ENCODE peak calls at places on chromosomes 2 and 18, in eight cellular contexts. One of them, this sample, is unnamed.

GRCh38 chr2:222807431-222807830 is 53.4 kb upstream of the ACSL3 start:
- DNase-seq in K562: no peak
- DNase-seq in A549: no peak
- DNase-seq in HCT116: no peak
- DNase-seq in IMR-90: no peak
- DNase-seq in H1: no peak
- DNase-seq in SK-N-SH: no peak
- DNase-seq in GM12878: no peak
- DNase-seq in this sample: no peak

GRCh38 chr18:62435435-62436031 is 87.3 kb upstream of the ZCCHC2 start:
- DNase-seq in K562: no peak
- DNase-seq in A549: no peak
- DNase-seq in HCT116: no peak
- DNase-seq in IMR-90: no peak
- DNase-seq in H1: no peak
- DNase-seq in SK-N-SH: peak
- DNase-seq in GM12878: no peak
- DNase-seq in this sample: peak

GRCh38 chr18:25921677-25922421 is 168.6 kb downstream of the SS18 start:
- DNase-seq in K562: peak
- DNase-seq in A549: peak
- DNase-seq in HCT116: peak
- DNase-seq in IMR-90: peak
- DNase-seq in H1: peak
- DNase-seq in SK-N-SH: peak
- DNase-seq in GM12878: peak
- DNase-seq in this sample: peak

GRCh38 chr2:33134086-33134763 is 187.5 kb downstream of the LTBP1 start:
- DNase-seq in K562: peak
- DNase-seq in A549: peak
- DNase-seq in HCT116: peak
- DNase-seq in IMR-90: peak
- DNase-seq in H1: no peak
- DNase-seq in SK-N-SH: no peak
- DNase-seq in GM12878: no peak
- DNase-seq in this sample: peak

GRCh38 chr18:75896865-75897264 is 469.4 kb upstream of the SMIM21 start:
- DNase-seq in K562: no peak
- DNase-seq in A549: peak
- DNase-seq in HCT116: peak
- DNase-seq in IMR-90: no peak
- DNase-seq in H1: no peak
- DNase-seq in SK-N-SH: peak
- DNase-seq in GM12878: no peak
- DNase-seq in this sample: peak

GRCh38 chr2:241702155-241702404 is 241 bp downstream of the ING5 start:
- DNase-seq in K562: peak
- DNase-seq in A549: peak
- DNase-seq in HCT116: no peak
- DNase-seq in IMR-90: peak
- DNase-seq in H1: peak
- DNase-seq in SK-N-SH: peak
- DNase-seq in GM12878: peak
- DNase-seq in this sample: no peak

GRCh38 chr2:241857041-241857541 is 1.6 kb downstream of the PDCD1 start:
- DNase-seq in K562: no peak
- DNase-seq in A549: no peak
- DNase-seq in HCT116: no peak
- DNase-seq in IMR-90: no peak
- DNase-seq in H1: no peak
- DNase-seq in SK-N-SH: peak
- DNase-seq in GM12878: no peak
- DNase-seq in this sample: no peak

GRCh38 chr2:24228470-24228869 is 53.6 kb downstream of the FAM228A start:
- DNase-seq in K562: no peak
- DNase-seq in A549: peak
- DNase-seq in HCT116: no peak
- DNase-seq in IMR-90: peak
- DNase-seq in H1: no peak
- DNase-seq in SK-N-SH: no peak
- DNase-seq in GM12878: no peak
- DNase-seq in this sample: peak

GRCh38 chr2:191352536-191352935 is 107.3 kb downstream of the MYO1B start:
- DNase-seq in K562: no peak
- DNase-seq in A549: no peak
- DNase-seq in HCT116: no peak
- DNase-seq in IMR-90: peak
- DNase-seq in H1: no peak
- DNase-seq in SK-N-SH: no peak
- DNase-seq in GM12878: no peak
- DNase-seq in this sample: no peak

GRCh38 chr2:54878182-54878581 is 154.7 kb downstream of the EML6 start:
- DNase-seq in K562: no peak
- DNase-seq in A549: no peak
- DNase-seq in HCT116: no peak
- DNase-seq in IMR-90: no peak
- DNase-seq in H1: no peak
- DNase-seq in SK-N-SH: peak
- DNase-seq in GM12878: no peak
- DNase-seq in this sample: no peak

GRCh38 chr18:55494441-55494840 is 93.6 kb downstream of the TCF4 start:
- DNase-seq in K562: no peak
- DNase-seq in A549: no peak
- DNase-seq in HCT116: no peak
- DNase-seq in IMR-90: no peak
- DNase-seq in H1: no peak
- DNase-seq in SK-N-SH: no peak
- DNase-seq in GM12878: no peak
- DNase-seq in this sample: no peak

GRCh38 chr2:229821353-229821752 is 100.5 kb downstream of the TRIP12 start:
- DNase-seq in K562: no peak
- DNase-seq in A549: no peak
- DNase-seq in HCT116: no peak
- DNase-seq in IMR-90: no peak
- DNase-seq in H1: no peak
- DNase-seq in SK-N-SH: no peak
- DNase-seq in GM12878: no peak
- DNase-seq in this sample: no peak

GRCh38 chr18:57915241-57915640 is 112.1 kb upstream of the ATP8B1 start:
- DNase-seq in K562: no peak
- DNase-seq in A549: no peak
- DNase-seq in HCT116: no peak
- DNase-seq in IMR-90: peak
- DNase-seq in H1: no peak
- DNase-seq in SK-N-SH: no peak
- DNase-seq in GM12878: no peak
- DNase-seq in this sample: no peak

GRCh38 chr2:148658807-148659722 is 14.5 kb downstream of the EPC2 start:
- DNase-seq in K562: no peak
- DNase-seq in A549: no peak
- DNase-seq in HCT116: no peak
- DNase-seq in IMR-90: peak
- DNase-seq in H1: no peak
- DNase-seq in SK-N-SH: no peak
- DNase-seq in GM12878: peak
- DNase-seq in this sample: no peak
- TF ChIP-seq RAD21 in K562: no peak
- TF ChIP-seq RAD21 in A549: no peak
- TF ChIP-seq RAD21 in HCT116: no peak
- TF ChIP-seq RAD21 in IMR-90: no peak
- TF ChIP-seq RAD21 in H1: no peak
- TF ChIP-seq RAD21 in SK-N-SH: no peak
- TF ChIP-seq RAD21 in GM12878: no peak
- TF ChIP-seq RAD21 in this sample: no peak

DNA sequence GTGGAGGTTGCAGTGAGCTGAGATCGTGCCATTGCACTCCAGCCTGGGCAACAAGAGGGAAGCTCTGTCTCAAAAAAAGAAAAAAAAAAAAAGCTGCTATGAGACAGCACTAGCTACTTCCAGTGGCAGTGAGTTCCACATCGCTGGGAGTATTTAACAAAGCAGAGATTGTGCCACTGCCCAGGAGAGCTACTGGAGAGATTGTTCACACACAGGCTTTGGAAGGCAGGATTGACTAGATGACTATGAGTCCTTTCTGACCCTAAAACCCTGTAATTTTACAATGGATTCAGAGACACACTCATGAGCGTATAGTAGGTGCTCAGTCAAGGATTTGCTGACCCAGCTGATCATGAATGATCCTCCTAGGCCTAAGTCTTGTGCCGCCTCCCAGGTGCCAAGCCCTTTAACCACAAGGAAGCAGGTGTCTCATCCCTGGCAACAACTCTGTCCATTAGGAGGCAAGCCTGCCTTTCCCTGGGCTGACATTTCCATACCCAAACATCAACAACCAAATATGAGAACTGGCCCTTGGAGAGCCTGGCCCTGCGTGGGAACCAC is 45.0 kb upstream of the ODC1 start:
- DNase-seq in K562: no peak
- DNase-seq in A549: peak
- DNase-seq in HCT116: no peak
- DNase-seq in IMR-90: no peak
- DNase-seq in H1: peak
- DNase-seq in SK-N-SH: no peak
- DNase-seq in GM12878: no peak
- DNase-seq in this sample: no peak
- TF ChIP-seq RAD21 in K562: no peak
- TF ChIP-seq RAD21 in A549: no peak
- TF ChIP-seq RAD21 in HCT116: no peak
- TF ChIP-seq RAD21 in IMR-90: no peak
- TF ChIP-seq RAD21 in H1: no peak
- TF ChIP-seq RAD21 in SK-N-SH: no peak
- TF ChIP-seq RAD21 in GM12878: no peak
- TF ChIP-seq RAD21 in this sample: no peak

DNA sequence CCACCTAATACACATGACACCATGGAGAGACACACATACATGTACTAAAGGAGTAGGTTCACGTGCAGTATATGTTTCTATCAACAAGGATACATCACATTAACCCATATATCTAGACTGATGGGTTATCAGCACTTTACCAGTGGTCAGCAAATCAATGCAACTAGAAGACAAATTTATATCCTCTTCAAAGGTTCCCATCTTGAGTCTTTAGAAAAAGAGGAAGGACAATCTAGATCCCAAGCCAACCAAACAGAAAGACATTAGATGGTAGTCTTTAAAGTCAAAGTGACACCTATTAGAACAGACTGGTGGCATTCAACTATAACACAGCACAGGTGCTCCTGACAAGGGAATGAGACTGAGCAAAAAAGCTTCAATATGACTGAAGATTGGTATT is 13.8 kb upstream of the SERTAD2 start:
- DNase-seq in K562: no peak
- DNase-seq in A549: no peak
- DNase-seq in HCT116: no peak
- DNase-seq in IMR-90: no peak
- DNase-seq in H1: no peak
- DNase-seq in SK-N-SH: no peak
- DNase-seq in GM12878: no peak
- DNase-seq in this sample: no peak
- TF ChIP-seq RAD21 in K562: no peak
- TF ChIP-seq RAD21 in A549: no peak
- TF ChIP-seq RAD21 in HCT116: no peak
- TF ChIP-seq RAD21 in IMR-90: no peak
- TF ChIP-seq RAD21 in H1: no peak
- TF ChIP-seq RAD21 in SK-N-SH: no peak
- TF ChIP-seq RAD21 in GM12878: no peak
- TF ChIP-seq RAD21 in this sample: no peak

DNA sequence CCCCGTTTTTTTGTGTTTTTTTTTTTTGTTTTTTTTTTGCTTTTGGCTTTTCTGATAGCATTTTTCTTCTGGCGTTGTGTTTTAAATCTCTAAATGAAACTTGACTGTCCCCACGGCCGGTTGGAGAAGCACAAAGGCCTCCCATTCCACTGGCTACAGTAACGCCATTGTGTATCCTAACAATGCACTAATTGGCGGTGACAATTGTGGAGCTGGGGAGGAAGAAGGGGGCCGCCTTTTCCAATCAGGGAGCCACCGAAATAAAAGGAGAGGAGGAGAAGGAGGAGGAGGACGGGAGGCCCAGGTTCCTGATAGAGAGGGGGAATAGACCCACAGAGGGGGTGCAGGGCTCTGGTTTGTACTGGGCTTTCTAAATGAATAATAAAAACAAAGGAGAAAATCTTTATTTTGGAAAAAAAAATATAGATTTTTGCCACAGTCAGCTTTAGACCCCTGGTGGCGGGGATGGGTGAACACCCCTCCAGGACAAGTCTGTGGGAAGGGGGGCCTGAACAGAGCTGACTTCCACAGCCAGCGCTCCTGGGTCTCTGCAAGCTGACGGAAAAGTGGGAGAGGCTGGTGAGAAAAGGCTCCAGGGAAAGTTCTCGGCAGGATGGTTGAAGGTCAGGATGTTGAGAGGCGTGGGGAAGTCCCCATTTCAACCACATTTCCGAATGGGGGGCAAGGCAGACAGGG is 43.7 kb upstream of the FZD5 start:
- DNase-seq in K562: no peak
- DNase-seq in A549: no peak
- DNase-seq in HCT116: no peak
- DNase-seq in IMR-90: no peak
- DNase-seq in H1: no peak
- DNase-seq in SK-N-SH: no peak
- DNase-seq in GM12878: no peak
- DNase-seq in this sample: no peak
- TF ChIP-seq RAD21 in K562: no peak
- TF ChIP-seq RAD21 in A549: no peak
- TF ChIP-seq RAD21 in HCT116: no peak
- TF ChIP-seq RAD21 in IMR-90: no peak
- TF ChIP-seq RAD21 in H1: no peak
- TF ChIP-seq RAD21 in SK-N-SH: no peak
- TF ChIP-seq RAD21 in GM12878: no peak
- TF ChIP-seq RAD21 in this sample: peak

GRCh38 chr2:105974800-105975199 is 219.3 kb downstream of the UXS1 start:
- DNase-seq in K562: no peak
- DNase-seq in A549: no peak
- DNase-seq in HCT116: no peak
- DNase-seq in IMR-90: no peak
- DNase-seq in H1: no peak
- DNase-seq in SK-N-SH: no peak
- DNase-seq in GM12878: no peak
- DNase-seq in this sample: no peak

GRCh38 chr2:105972226-105972625 is 221.9 kb downstream of the UXS1 start:
- DNase-seq in K562: no peak
- DNase-seq in A549: no peak
- DNase-seq in HCT116: no peak
- DNase-seq in IMR-90: no peak
- DNase-seq in H1: no peak
- DNase-seq in SK-N-SH: no peak
- DNase-seq in GM12878: no peak
- DNase-seq in this sample: no peak

GRCh38 chr2:105969552-105969951 is 224.5 kb downstream of the UXS1 start:
- DNase-seq in K562: peak
- DNase-seq in A549: no peak
- DNase-seq in HCT116: peak
- DNase-seq in IMR-90: no peak
- DNase-seq in H1: peak
- DNase-seq in SK-N-SH: peak
- DNase-seq in GM12878: no peak
- DNase-seq in this sample: peak
- TF ChIP-seq RAD21 in K562: no peak
- TF ChIP-seq RAD21 in A549: peak
- TF ChIP-seq RAD21 in HCT116: peak
- TF ChIP-seq RAD21 in IMR-90: peak
- TF ChIP-seq RAD21 in H1: peak
- TF ChIP-seq RAD21 in SK-N-SH: peak
- TF ChIP-seq RAD21 in GM12878: peak
- TF ChIP-seq RAD21 in this sample: peak

GRCh38 chr2:40760071-40760666 is 308.3 kb upstream of the SLC8A1 start:
- DNase-seq in K562: no peak
- DNase-seq in A549: peak
- DNase-seq in HCT116: peak
- DNase-seq in IMR-90: peak
- DNase-seq in H1: peak
- DNase-seq in SK-N-SH: peak
- DNase-seq in GM12878: no peak
- DNase-seq in this sample: peak
- TF ChIP-seq RAD21 in K562: peak
- TF ChIP-seq RAD21 in A549: peak
- TF ChIP-seq RAD21 in HCT116: peak
- TF ChIP-seq RAD21 in IMR-90: peak
- TF ChIP-seq RAD21 in H1: peak
- TF ChIP-seq RAD21 in SK-N-SH: peak
- TF ChIP-seq RAD21 in GM12878: peak
- TF ChIP-seq RAD21 in this sample: peak

This sample was measured in HepG2.